ENCODE peak calls at places on chromosomes 13 and 19, in six cellular contexts. One of them, this sample, is unnamed.

GRCh38 chr13:94056362-94056990 is 423.0 kb downstream of the DCT start:
- DNase-seq in CD8-positive, alpha-beta T cell: no peak
- DNase-seq in OCI-LY7: no peak
- DNase-seq in glutamatergic neuron: no peak
- DNase-seq in AG10803: peak; percentile 7
- DNase-seq in fibroblast of the aortic adventitia: no peak
- DNase-seq in this sample: no peak

GRCh38 chr13:43113603-43114002 is 90.2 kb downstream of the DNAJC15 start:
- DNase-seq in CD8-positive, alpha-beta T cell: no peak
- DNase-seq in OCI-LY7: no peak
- DNase-seq in glutamatergic neuron: no peak
- DNase-seq in AG10803: no peak
- DNase-seq in fibroblast of the aortic adventitia: no peak
- DNase-seq in this sample: no peak

GRCh38 chr13:31012285-31013024 is 80.0 kb downstream of the TEX26 start:
- DNase-seq in CD8-positive, alpha-beta T cell: no peak
- DNase-seq in OCI-LY7: no peak
- DNase-seq in glutamatergic neuron: no peak
- DNase-seq in AG10803: peak; percentile 32
- DNase-seq in fibroblast of the aortic adventitia: peak; percentile 53
- DNase-seq in this sample: no peak

GRCh38 chr19:11247391-11247790 is 8.0 kb downstream of the ANGPTL8 start:
- DNase-seq in CD8-positive, alpha-beta T cell: no peak
- DNase-seq in OCI-LY7: no peak
- DNase-seq in glutamatergic neuron: no peak
- DNase-seq in AG10803: no peak
- DNase-seq in fibroblast of the aortic adventitia: peak; percentile 62
- DNase-seq in this sample: no peak

GRCh38 chr13:104015646-104016396 is 949.6 kb upstream of the SLC10A2 start:
- DNase-seq in CD8-positive, alpha-beta T cell: no peak
- DNase-seq in OCI-LY7: no peak
- DNase-seq in glutamatergic neuron: no peak
- DNase-seq in AG10803: no peak
- DNase-seq in fibroblast of the aortic adventitia: peak; percentile 88
- DNase-seq in this sample: no peak

GRCh38 chr19:2887391-2887914 is 13.3 kb upstream of the ZNF57 start:
- DNase-seq in CD8-positive, alpha-beta T cell: no peak
- DNase-seq in OCI-LY7: peak; percentile 82
- DNase-seq in glutamatergic neuron: no peak
- DNase-seq in AG10803: peak; percentile 70
- DNase-seq in fibroblast of the aortic adventitia: peak; percentile 86
- DNase-seq in this sample: peak; percentile 67

GRCh38 chr13:60957816-60958215 is 457.8 kb downstream of the PCDH20 start:
- DNase-seq in CD8-positive, alpha-beta T cell: no peak
- DNase-seq in OCI-LY7: no peak
- DNase-seq in glutamatergic neuron: no peak
- DNase-seq in AG10803: no peak
- DNase-seq in fibroblast of the aortic adventitia: no peak
- DNase-seq in this sample: no peak

GRCh38 chr19:35858311-35858710 is 1.6 kb downstream of the KIRREL2 start:
- DNase-seq in CD8-positive, alpha-beta T cell: no peak
- DNase-seq in OCI-LY7: no peak
- DNase-seq in glutamatergic neuron: no peak
- DNase-seq in AG10803: no peak
- DNase-seq in fibroblast of the aortic adventitia: no peak
- DNase-seq in this sample: no peak

GRCh38 chr19:22893855-22894270 is 61.8 kb downstream of the ZNF723 start:
- DNase-seq in CD8-positive, alpha-beta T cell: no peak
- DNase-seq in OCI-LY7: no peak
- DNase-seq in glutamatergic neuron: no peak
- DNase-seq in AG10803: no peak
- DNase-seq in fibroblast of the aortic adventitia: no peak
- DNase-seq in this sample: no peak

GRCh38 chr19:56142087-56142787 is 1.1 kb downstream of the ZNF444 start:
- DNase-seq in CD8-positive, alpha-beta T cell: no peak
- DNase-seq in OCI-LY7: no peak
- DNase-seq in glutamatergic neuron: no peak
- DNase-seq in AG10803: no peak
- DNase-seq in fibroblast of the aortic adventitia: no peak
- DNase-seq in this sample: no peak

GRCh38 chr19:10291554-10292205 is 1.9 kb downstream of the ICAM5 start:
- DNase-seq in CD8-positive, alpha-beta T cell: no peak
- DNase-seq in OCI-LY7: peak; percentile 27
- DNase-seq in glutamatergic neuron: no peak
- DNase-seq in AG10803: no peak
- DNase-seq in fibroblast of the aortic adventitia: no peak
- DNase-seq in this sample: no peak

GRCh38 chr13:34361528-34361927 is 543.6 kb downstream of the RFC3 start:
- DNase-seq in CD8-positive, alpha-beta T cell: no peak
- DNase-seq in OCI-LY7: no peak
- DNase-seq in glutamatergic neuron: no peak
- DNase-seq in AG10803: peak; percentile 91
- DNase-seq in fibroblast of the aortic adventitia: peak; percentile 38
- DNase-seq in this sample: no peak

GRCh38 chr19:35871611-35872010 is 3.2 kb downstream of the APLP1 start:
- DNase-seq in CD8-positive, alpha-beta T cell: no peak
- DNase-seq in OCI-LY7: no peak
- DNase-seq in glutamatergic neuron: no peak
- DNase-seq in AG10803: no peak
- DNase-seq in fibroblast of the aortic adventitia: no peak
- DNase-seq in this sample: no peak

GRCh38 chr19:28737526-28737925 is 475.4 kb downstream of the UQCRFS1 start:
- DNase-seq in CD8-positive, alpha-beta T cell: no peak
- DNase-seq in OCI-LY7: no peak
- DNase-seq in glutamatergic neuron: no peak
- DNase-seq in AG10803: no peak
- DNase-seq in fibroblast of the aortic adventitia: peak; percentile 41
- DNase-seq in this sample: no peak

GRCh38 chr19:45767881-45768643 is 990 bp downstream of the SIX5 start:
- DNase-seq in CD8-positive, alpha-beta T cell: no peak
- DNase-seq in OCI-LY7: peak; percentile 21
- DNase-seq in glutamatergic neuron: peak; percentile 63
- DNase-seq in AG10803: peak; percentile 73
- DNase-seq in fibroblast of the aortic adventitia: peak; percentile 65
- DNase-seq in this sample: no peak

GRCh38 chr19:54478677-54479266 is 5.7 kb upstream of the CDC42EP5 start:
- DNase-seq in CD8-positive, alpha-beta T cell: no peak
- DNase-seq in OCI-LY7: peak; percentile 70
- DNase-seq in glutamatergic neuron: peak; percentile 44
- DNase-seq in AG10803: peak; percentile 48
- DNase-seq in fibroblast of the aortic adventitia: peak; percentile 56
- DNase-seq in this sample: no peak

GRCh38 chr19:33677745-33678426 is 56.1 kb downstream of the CHST8 start:
- DNase-seq in CD8-positive, alpha-beta T cell: no peak
- DNase-seq in OCI-LY7: no peak
- DNase-seq in glutamatergic neuron: no peak
- DNase-seq in AG10803: no peak
- DNase-seq in fibroblast of the aortic adventitia: no peak
- DNase-seq in this sample: no peak

GRCh38 chr19:47390533-47391488 is 28.5 kb downstream of the MEIS3 start:
- DNase-seq in CD8-positive, alpha-beta T cell: no peak
- DNase-seq in OCI-LY7: no peak
- DNase-seq in glutamatergic neuron: no peak
- DNase-seq in AG10803: no peak
- DNase-seq in fibroblast of the aortic adventitia: no peak
- DNase-seq in this sample: no peak

DNA sequence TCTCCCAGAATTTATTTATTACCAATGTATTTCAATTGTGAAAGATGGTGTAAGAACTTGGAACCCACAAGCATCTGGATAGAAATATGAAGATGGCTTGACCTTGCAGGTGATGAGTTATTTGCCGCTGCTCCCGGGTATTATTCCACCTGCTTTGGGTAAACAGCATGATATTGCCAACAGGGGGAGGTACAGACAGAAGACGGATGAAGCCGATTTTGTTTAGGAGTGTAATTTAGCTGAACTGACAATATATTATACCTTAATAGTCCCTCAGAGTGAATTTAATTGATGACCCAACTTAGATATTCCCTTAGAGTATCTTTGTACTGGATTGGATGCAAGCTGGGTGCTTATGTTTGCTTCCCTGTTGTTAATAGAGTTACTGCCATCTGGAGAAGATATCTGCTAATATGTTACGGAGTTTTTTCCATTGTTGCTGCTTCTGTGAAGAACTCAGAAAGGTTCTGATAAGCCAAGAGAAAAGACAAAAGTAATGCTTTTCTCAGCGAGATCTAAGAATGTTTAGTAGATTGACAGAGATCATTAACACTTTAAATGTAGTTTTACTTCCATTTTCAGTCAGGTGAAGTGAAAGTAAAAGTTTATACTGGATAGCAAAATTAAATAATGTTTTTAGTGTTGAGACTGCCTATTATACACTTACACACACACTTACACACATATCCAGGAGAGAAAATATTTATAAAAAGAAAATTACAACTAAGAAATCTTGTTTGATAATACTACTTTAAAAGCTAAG is 2220.8 kb upstream of the PCDH20 start:
- DNase-seq in CD8-positive, alpha-beta T cell: no peak
- DNase-seq in OCI-LY7: no peak
- DNase-seq in glutamatergic neuron: no peak
- DNase-seq in AG10803: no peak
- DNase-seq in fibroblast of the aortic adventitia: no peak
- DNase-seq in this sample: no peak
- TF ChIP-seq CTCF in CD8-positive, alpha-beta T cell: no peak
- TF ChIP-seq CTCF in OCI-LY7: no peak
- TF ChIP-seq CTCF in glutamatergic neuron: peak; percentile 31
- TF ChIP-seq CTCF in AG10803: no peak
- TF ChIP-seq CTCF in fibroblast of the aortic adventitia: no peak
- TF ChIP-seq CTCF in this sample: no peak

GRCh38 chr19:52992109-52993004 is 21.4 kb upstream of the ERVV-1 start:
- DNase-seq in CD8-positive, alpha-beta T cell: no peak
- DNase-seq in OCI-LY7: no peak
- DNase-seq in glutamatergic neuron: peak; percentile 15
- DNase-seq in AG10803: no peak
- DNase-seq in fibroblast of the aortic adventitia: peak; percentile 5
- DNase-seq in this sample: no peak

GRCh38 chr19:52991021-52991420 is 22.7 kb upstream of the ERVV-1 start:
- DNase-seq in CD8-positive, alpha-beta T cell: no peak
- DNase-seq in OCI-LY7: no peak
- DNase-seq in glutamatergic neuron: no peak
- DNase-seq in AG10803: no peak
- DNase-seq in fibroblast of the aortic adventitia: no peak
- DNase-seq in this sample: no peak

GRCh38 chr19:52991484-52991883 is 22.2 kb upstream of the ERVV-1 start:
- DNase-seq in CD8-positive, alpha-beta T cell: no peak
- DNase-seq in OCI-LY7: no peak
- DNase-seq in glutamatergic neuron: no peak
- DNase-seq in AG10803: peak; percentile 63
- DNase-seq in fibroblast of the aortic adventitia: peak; percentile 54
- DNase-seq in this sample: no peak

GRCh38 chr19:52995711-52996110 is 18.0 kb upstream of the ERVV-1 start:
- DNase-seq in CD8-positive, alpha-beta T cell: no peak
- DNase-seq in OCI-LY7: no peak
- DNase-seq in glutamatergic neuron: no peak
- DNase-seq in AG10803: no peak
- DNase-seq in fibroblast of the aortic adventitia: no peak
- DNase-seq in this sample: no peak

DNA sequence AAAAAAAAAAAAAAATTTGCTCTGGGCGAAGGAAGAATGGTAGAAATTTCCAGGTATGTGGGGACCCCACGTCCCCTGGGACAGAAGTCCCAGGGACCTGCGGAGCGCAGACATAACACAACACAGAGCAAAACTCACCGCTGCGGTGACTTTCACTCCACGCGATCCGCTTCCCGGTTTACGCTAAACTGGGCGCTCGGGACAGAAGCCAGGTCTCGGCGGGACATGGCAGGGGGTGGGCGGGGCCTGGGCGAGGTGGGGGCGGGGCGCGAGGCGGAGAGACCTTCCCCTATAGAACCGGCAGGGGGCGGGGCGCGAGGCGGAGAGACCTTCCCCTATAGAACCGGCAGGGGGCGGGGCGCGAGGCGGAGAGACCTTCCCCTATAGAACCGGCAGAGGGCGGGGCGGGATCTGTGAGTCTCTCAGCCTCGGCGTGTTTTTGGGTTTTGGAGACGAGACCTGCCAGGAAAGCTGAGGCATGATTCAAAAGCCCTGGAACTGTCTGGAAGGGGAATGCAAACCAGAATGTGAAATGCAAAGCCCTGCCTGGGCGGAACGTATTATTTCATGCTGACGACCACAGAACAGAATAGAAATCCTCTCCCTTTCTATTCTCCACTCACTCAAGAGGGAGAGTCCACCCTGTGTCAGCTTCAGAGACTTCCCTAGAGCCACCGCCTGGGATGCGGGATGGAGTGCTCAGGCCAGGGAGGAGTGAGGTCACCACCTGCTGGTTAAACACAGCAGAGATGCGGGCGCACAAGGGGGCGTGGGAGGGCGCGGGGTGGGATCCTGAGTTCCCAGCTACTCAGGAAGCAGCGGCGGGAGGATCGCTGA is 20.2 kb upstream of the ERVV-1 start:
- DNase-seq in CD8-positive, alpha-beta T cell: peak; percentile 64
- DNase-seq in OCI-LY7: peak; percentile 84
- DNase-seq in glutamatergic neuron: peak; percentile 86
- DNase-seq in AG10803: peak; percentile 66
- DNase-seq in fibroblast of the aortic adventitia: peak; percentile 78
- DNase-seq in this sample: peak; percentile 42
- TF ChIP-seq CTCF in CD8-positive, alpha-beta T cell: peak; percentile 81
- TF ChIP-seq CTCF in OCI-LY7: peak; percentile 60
- TF ChIP-seq CTCF in glutamatergic neuron: peak; percentile 94
- TF ChIP-seq CTCF in AG10803: peak; percentile 26
- TF ChIP-seq CTCF in fibroblast of the aortic adventitia: peak; percentile 53
- TF ChIP-seq CTCF in this sample: peak; percentile 34

DNA sequence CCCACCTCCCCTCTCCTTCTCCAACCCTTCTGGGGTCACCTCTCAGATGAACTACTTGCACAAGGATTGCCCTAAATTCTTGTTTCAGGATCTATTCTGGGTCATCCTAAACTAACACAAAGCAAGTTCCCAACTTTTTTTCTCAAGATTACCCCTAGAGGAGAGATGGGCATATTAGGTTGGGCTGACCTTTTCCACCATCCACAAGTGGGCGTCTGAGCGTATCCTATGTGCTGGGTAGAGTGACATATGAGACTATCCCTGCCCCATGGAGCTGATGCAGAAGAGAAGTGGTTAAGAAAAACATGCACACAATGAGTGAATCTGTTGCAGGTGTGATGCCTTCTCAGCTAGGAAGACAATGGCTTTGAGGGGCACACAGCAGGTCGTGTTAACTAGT is 132.7 kb downstream of the CACNA1A start:
- DNase-seq in CD8-positive, alpha-beta T cell: no peak
- DNase-seq in OCI-LY7: no peak
- DNase-seq in glutamatergic neuron: no peak
- DNase-seq in AG10803: no peak
- DNase-seq in fibroblast of the aortic adventitia: no peak
- DNase-seq in this sample: no peak
- TF ChIP-seq CTCF in CD8-positive, alpha-beta T cell: no peak
- TF ChIP-seq CTCF in OCI-LY7: no peak
- TF ChIP-seq CTCF in glutamatergic neuron: no peak
- TF ChIP-seq CTCF in AG10803: no peak
- TF ChIP-seq CTCF in fibroblast of the aortic adventitia: no peak
- TF ChIP-seq CTCF in this sample: no peak

DNA sequence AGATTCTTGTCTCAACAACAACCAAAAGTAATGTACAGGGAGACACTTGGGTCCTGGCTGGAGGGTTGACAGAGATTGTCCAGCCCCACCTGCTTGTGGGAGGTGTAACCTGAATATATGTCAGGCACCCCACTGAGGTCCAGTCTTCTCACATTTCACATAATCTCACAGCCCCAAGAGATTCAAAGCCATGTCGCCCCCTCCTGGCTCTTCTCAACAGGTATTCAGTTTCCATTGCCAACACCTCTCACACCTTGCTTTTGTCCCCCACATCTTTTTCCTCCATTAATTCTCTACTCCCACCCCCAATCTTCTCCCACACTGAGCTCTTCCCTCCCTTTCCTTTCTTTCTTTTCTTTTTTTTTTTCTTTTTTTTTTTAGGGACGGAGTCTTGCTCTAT is 11.2 kb downstream of the UNC13A start:
- DNase-seq in CD8-positive, alpha-beta T cell: no peak
- DNase-seq in OCI-LY7: peak; percentile 47
- DNase-seq in glutamatergic neuron: no peak
- DNase-seq in AG10803: no peak
- DNase-seq in fibroblast of the aortic adventitia: no peak
- DNase-seq in this sample: no peak
- TF ChIP-seq CTCF in CD8-positive, alpha-beta T cell: no peak
- TF ChIP-seq CTCF in OCI-LY7: peak; percentile 71
- TF ChIP-seq CTCF in glutamatergic neuron: no peak
- TF ChIP-seq CTCF in AG10803: no peak
- TF ChIP-seq CTCF in fibroblast of the aortic adventitia: no peak
- TF ChIP-seq CTCF in this sample: peak; percentile 29